ENCODE peak calls at places on chromosomes 12 and 14, in four cellular contexts. I, A, D and R are unnamed samples.

GRCh38 chr12:40942326-40942725 is 245.8 kb upstream of the PDZRN4 start:
- DNase-seq in I (no peak), A (no peak), D (no peak), R (no peak)

GRCh38 chr14:80264698-80265097 is 53.4 kb upstream of the DIO2 start:
- DNase-seq in I (no peak), A (no peak), D (no peak), R (no peak)

GRCh38 chr12:100404769-100405407 is 48.0 kb downstream of the SLC17A8 start:
- DNase-seq in I (peak; percentile 87), A (peak; percentile 87), D (peak; percentile 67), R (peak; percentile 38)

GRCh38 chr14:103074699-103075341 is 9.2 kb upstream of the LBHD2 start:
- DNase-seq in I (no peak), A (no peak), D (peak; percentile 85), R (peak; percentile 41)

GRCh38 chr14:95361373-95362179 is 41.9 kb upstream of the CLMN start:
- DNase-seq in I (peak; percentile 86), A (peak; percentile 81), D (peak; percentile 71), R (peak; percentile 61)

GRCh38 chr12:101941306-101942000 is 64.1 kb downstream of the DRAM1 start:
- DNase-seq in I (no peak), A (no peak), D (no peak), R (no peak)

GRCh38 chr12:30701056-30701455 is 5.4 kb upstream of the IPO8 start:
- DNase-seq in I (no peak), A (no peak), D (no peak), R (no peak)

GRCh38 chr12:2453807-2454177 is 341.0 kb upstream of the FKBP4 start:
- DNase-seq in I (no peak), A (no peak), D (no peak), R (no peak)

GRCh38 chr14:74302160-74302628 is 540 bp downstream of the ABCD4 start:
- DNase-seq in I (no peak), A (no peak), D (peak; percentile 39), R (peak; percentile 67)

GRCh38 chr12:41364211-41364610 is 176.1 kb downstream of the PDZRN4 start:
- DNase-seq in I (no peak), A (no peak), D (no peak), R (no peak)

GRCh38 chr12:67721216-67721615 is 72.7 kb downstream of the DYRK2 start:
- DNase-seq in I (no peak), A (no peak), D (no peak), R (no peak)

GRCh38 chr14:51165415-51165814 is 70.5 kb upstream of the TRIM9 start:
- DNase-seq in I (no peak), A (no peak), D (no peak), R (no peak)

GRCh38 chr12:124760548-124760947 is 103.1 kb downstream of the SCARB1 start:
- DNase-seq in I (no peak), A (no peak), D (no peak), R (no peak)

GRCh38 chr14:53113992-53114391 is 39.1 kb downstream of the DDHD1 start:
- DNase-seq in I (no peak), A (no peak), D (no peak), R (no peak)

DNA sequence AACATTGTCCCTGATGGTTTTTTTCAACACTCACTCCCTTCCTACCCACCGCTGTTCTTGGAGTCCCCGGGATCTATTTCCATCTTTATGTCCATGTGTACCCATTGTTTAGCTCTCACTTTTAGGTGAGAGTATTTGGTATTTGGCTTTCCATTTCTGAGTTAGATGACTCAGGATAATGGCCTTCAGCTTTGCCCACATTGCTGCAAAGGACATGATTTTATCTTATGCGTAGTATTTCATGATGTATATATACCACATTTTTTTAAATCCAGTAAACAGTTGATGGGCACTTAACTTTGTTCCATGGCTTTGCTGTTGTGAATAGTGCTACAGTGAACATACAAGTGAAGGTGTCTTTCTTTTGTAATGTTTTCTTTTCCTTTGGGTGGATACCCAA is 123.5 kb upstream of the KITLG start:
- DNase-seq in I (no peak), A (no peak), D (no peak), R (no peak)
- TF ChIP-seq TEAD4 in I (no peak), A (no peak), D (no peak), R (no peak)

GRCh38 chr14:93120522-93120921 is 4.8 kb upstream of the ITPK1 start:
- DNase-seq in I (no peak), A (no peak), D (no peak), R (no peak)
- TF ChIP-seq TEAD4 in I (no peak), A (no peak), D (no peak), R (no peak)

DNA sequence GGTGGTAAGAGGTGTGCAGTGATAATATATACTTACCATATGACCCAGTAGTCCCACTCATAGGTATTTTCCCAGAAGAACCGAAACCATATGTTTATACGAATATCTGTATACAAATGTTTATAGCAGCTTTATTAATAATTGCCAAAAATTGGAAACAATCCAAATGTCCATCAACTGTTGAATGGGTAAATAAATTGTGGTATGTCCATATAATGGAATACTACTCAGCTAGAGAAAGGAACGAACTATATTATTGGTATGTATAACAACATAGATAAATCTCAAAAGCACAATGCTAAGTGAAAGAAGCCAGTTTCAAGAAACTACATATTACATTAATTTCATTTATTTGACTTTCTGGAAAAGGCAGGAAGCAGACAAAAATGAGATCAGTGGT is 66.1 kb downstream of the TTLL5 start:
- DNase-seq in I (no peak), A (no peak), D (no peak), R (no peak)
- TF ChIP-seq TEAD4 in I (no peak), A (no peak), D (no peak), R (no peak)

DNA sequence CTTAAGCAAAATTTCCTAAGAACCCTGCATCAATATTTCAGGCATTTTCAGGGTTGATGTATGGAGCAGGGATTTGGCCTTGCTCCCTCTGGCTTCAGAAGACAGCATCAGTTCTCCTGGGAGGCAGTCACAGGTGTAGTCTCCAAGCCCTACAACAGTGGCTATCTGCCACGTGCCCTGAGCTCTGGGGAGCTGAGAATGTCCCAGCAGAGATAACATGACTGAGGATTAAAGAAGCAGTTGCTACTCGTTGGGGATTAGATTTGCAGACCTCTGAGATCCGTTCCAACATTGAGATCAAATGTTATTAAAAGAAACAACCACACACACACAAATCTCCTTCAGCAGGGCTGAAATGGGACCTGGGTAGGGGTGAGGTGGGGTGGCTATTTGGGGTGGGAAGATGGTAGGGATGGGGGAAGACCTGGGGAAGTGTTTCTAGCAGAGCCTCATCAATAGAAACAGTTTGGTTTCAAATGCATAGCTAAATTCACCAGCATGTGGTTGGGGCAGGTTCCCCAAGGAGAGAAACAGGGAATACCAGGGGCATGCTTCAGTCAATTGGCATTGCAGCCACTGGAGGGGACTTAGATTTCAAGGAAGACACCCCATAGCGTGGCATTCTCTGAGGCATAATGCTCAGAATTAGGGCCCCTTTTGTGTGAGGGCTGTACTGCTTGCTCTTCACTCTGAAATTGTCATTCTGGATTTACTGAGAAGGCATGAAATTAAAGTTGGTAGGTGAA is 15.2 kb upstream of the FAM234B start:
- DNase-seq in I (no peak), A (no peak), D (no peak), R (no peak)
- TF ChIP-seq TEAD4 in I (peak; percentile 94), A (no peak), D (peak; percentile 37), R (no peak)

GRCh38 chr12:27031531-27031930 is 9.2 kb downstream of the MED21 start:
- DNase-seq in I (no peak), A (no peak), D (no peak), R (no peak)
- TF ChIP-seq TEAD4 in I (no peak), A (no peak), D (no peak), R (no peak)

DNA sequence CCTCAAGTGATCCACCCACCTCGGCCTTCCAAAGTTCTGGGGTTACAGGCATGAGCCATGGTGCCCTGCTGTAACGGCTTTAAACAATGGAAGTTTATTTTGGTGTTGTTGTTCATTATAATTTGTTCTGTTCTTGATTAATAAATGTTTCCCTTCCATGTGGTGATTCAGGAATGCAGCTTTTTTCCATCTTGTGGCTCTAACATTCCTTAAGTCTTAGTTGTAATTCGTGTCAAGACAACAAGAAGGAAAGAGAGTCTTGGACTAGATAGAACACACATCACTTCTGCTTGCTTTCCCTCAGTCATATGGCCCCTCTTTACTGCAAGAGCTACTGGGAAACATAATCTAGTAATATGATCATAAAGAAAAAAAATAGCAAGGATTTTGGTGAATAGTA is 211.6 kb downstream of the SLC6A15 start:
- DNase-seq in I (no peak), A (no peak), D (no peak), R (no peak)
- TF ChIP-seq TEAD4 in I (no peak), A (no peak), D (no peak), R (no peak)